ENCODE peak calls at places on chromosomes 16 and 17, in ten cellular contexts. One of them, this sample, is unnamed.

GRCh38 chr16:369275-369865 is 968 bp downstream of the MRPL28 start:
- DNase-seq in fibroblast of villous mesenchyme: no peak
- DNase-seq in amniotic stem cell: no peak
- DNase-seq in activated T-helper 1 cell treated with Interleukin-2 at 50 U/mL for 16 hours: no peak
- DNase-seq in left ventricle myocardium inferior: no peak
- DNase-seq in T-helper 1 cell: no peak
- DNase-seq in psoas muscle: no peak
- DNase-seq in stimulated activated CD8-positive, alpha-beta memory T cell treated with anti-CD3 and anti-CD28 coated beads, Interleukin-15, amount 100 ng/mL, for 24 hours: no peak
- DNase-seq in NCI-H526 treated with DMSO at 0.1 percent for 48 hours: no peak
- DNase-seq in glutamatergic neuron: no peak
- DNase-seq in this sample: no peak

GRCh38 chr17:81222906-81223757 is at the start of gene CEP131:
- DNase-seq in fibroblast of villous mesenchyme: peak
- DNase-seq in amniotic stem cell: peak
- DNase-seq in activated T-helper 1 cell treated with Interleukin-2 at 50 U/mL for 16 hours: peak
- DNase-seq in left ventricle myocardium inferior: peak
- DNase-seq in T-helper 1 cell: peak
- DNase-seq in psoas muscle: peak
- DNase-seq in stimulated activated CD8-positive, alpha-beta memory T cell treated with anti-CD3 and anti-CD28 coated beads, Interleukin-15, amount 100 ng/mL, for 24 hours: peak
- DNase-seq in NCI-H526 treated with DMSO at 0.1 percent for 48 hours: peak
- DNase-seq in glutamatergic neuron: peak
- DNase-seq in this sample: peak

GRCh38 chr17:35731239-35731931 is at the start of gene RASL10B:
- DNase-seq in fibroblast of villous mesenchyme: peak
- DNase-seq in amniotic stem cell: no peak
- DNase-seq in activated T-helper 1 cell treated with Interleukin-2 at 50 U/mL for 16 hours: peak
- DNase-seq in left ventricle myocardium inferior: peak
- DNase-seq in T-helper 1 cell: no peak
- DNase-seq in psoas muscle: peak
- DNase-seq in stimulated activated CD8-positive, alpha-beta memory T cell treated with anti-CD3 and anti-CD28 coated beads, Interleukin-15, amount 100 ng/mL, for 24 hours: no peak
- DNase-seq in NCI-H526 treated with DMSO at 0.1 percent for 48 hours: peak
- DNase-seq in glutamatergic neuron: peak
- DNase-seq in this sample: no peak

GRCh38 chr17:74042744-74043486 is 160.6 kb upstream of the RPL38 start:
- DNase-seq in fibroblast of villous mesenchyme: peak
- DNase-seq in amniotic stem cell: no peak
- DNase-seq in activated T-helper 1 cell treated with Interleukin-2 at 50 U/mL for 16 hours: no peak
- DNase-seq in left ventricle myocardium inferior: no peak
- DNase-seq in T-helper 1 cell: peak
- DNase-seq in psoas muscle: peak
- DNase-seq in stimulated activated CD8-positive, alpha-beta memory T cell treated with anti-CD3 and anti-CD28 coated beads, Interleukin-15, amount 100 ng/mL, for 24 hours: no peak
- DNase-seq in NCI-H526 treated with DMSO at 0.1 percent for 48 hours: no peak
- DNase-seq in glutamatergic neuron: no peak
- DNase-seq in this sample: no peak

GRCh38 chr17:57501016-57501415 is 244.1 kb downstream of the CCDC182 start:
- DNase-seq in fibroblast of villous mesenchyme: no peak
- DNase-seq in amniotic stem cell: no peak
- DNase-seq in activated T-helper 1 cell treated with Interleukin-2 at 50 U/mL for 16 hours: no peak
- DNase-seq in left ventricle myocardium inferior: no peak
- DNase-seq in T-helper 1 cell: no peak
- DNase-seq in psoas muscle: no peak
- DNase-seq in stimulated activated CD8-positive, alpha-beta memory T cell treated with anti-CD3 and anti-CD28 coated beads, Interleukin-15, amount 100 ng/mL, for 24 hours: no peak
- DNase-seq in NCI-H526 treated with DMSO at 0.1 percent for 48 hours: no peak
- DNase-seq in glutamatergic neuron: no peak
- DNase-seq in this sample: no peak

GRCh38 chr17:61117983-61118382 is 281.7 kb upstream of the TBX2 start:
- DNase-seq in fibroblast of villous mesenchyme: no peak
- DNase-seq in amniotic stem cell: no peak
- DNase-seq in activated T-helper 1 cell treated with Interleukin-2 at 50 U/mL for 16 hours: no peak
- DNase-seq in left ventricle myocardium inferior: no peak
- DNase-seq in T-helper 1 cell: no peak
- DNase-seq in psoas muscle: no peak
- DNase-seq in stimulated activated CD8-positive, alpha-beta memory T cell treated with anti-CD3 and anti-CD28 coated beads, Interleukin-15, amount 100 ng/mL, for 24 hours: no peak
- DNase-seq in NCI-H526 treated with DMSO at 0.1 percent for 48 hours: no peak
- DNase-seq in glutamatergic neuron: no peak
- DNase-seq in this sample: no peak

GRCh38 chr16:73560497-73560896 is 512.6 kb upstream of the ZFHX3 start:
- DNase-seq in fibroblast of villous mesenchyme: no peak
- DNase-seq in amniotic stem cell: no peak
- DNase-seq in activated T-helper 1 cell treated with Interleukin-2 at 50 U/mL for 16 hours: no peak
- DNase-seq in left ventricle myocardium inferior: no peak
- DNase-seq in T-helper 1 cell: no peak
- DNase-seq in psoas muscle: no peak
- DNase-seq in stimulated activated CD8-positive, alpha-beta memory T cell treated with anti-CD3 and anti-CD28 coated beads, Interleukin-15, amount 100 ng/mL, for 24 hours: no peak
- DNase-seq in NCI-H526 treated with DMSO at 0.1 percent for 48 hours: no peak
- DNase-seq in glutamatergic neuron: no peak
- DNase-seq in this sample: no peak

GRCh38 chr16:67163164-67163902 is 1.2 kb upstream of the HSF4 start:
- DNase-seq in fibroblast of villous mesenchyme: peak
- DNase-seq in amniotic stem cell: no peak
- DNase-seq in activated T-helper 1 cell treated with Interleukin-2 at 50 U/mL for 16 hours: peak
- DNase-seq in left ventricle myocardium inferior: peak
- DNase-seq in T-helper 1 cell: peak
- DNase-seq in psoas muscle: peak
- DNase-seq in stimulated activated CD8-positive, alpha-beta memory T cell treated with anti-CD3 and anti-CD28 coated beads, Interleukin-15, amount 100 ng/mL, for 24 hours: no peak
- DNase-seq in NCI-H526 treated with DMSO at 0.1 percent for 48 hours: peak
- DNase-seq in glutamatergic neuron: peak
- DNase-seq in this sample: no peak

GRCh38 chr16:24689128-24689527 is 40.3 kb upstream of the TNRC6A start:
- DNase-seq in fibroblast of villous mesenchyme: peak
- DNase-seq in amniotic stem cell: peak
- DNase-seq in activated T-helper 1 cell treated with Interleukin-2 at 50 U/mL for 16 hours: no peak
- DNase-seq in left ventricle myocardium inferior: no peak
- DNase-seq in T-helper 1 cell: no peak
- DNase-seq in psoas muscle: peak
- DNase-seq in stimulated activated CD8-positive, alpha-beta memory T cell treated with anti-CD3 and anti-CD28 coated beads, Interleukin-15, amount 100 ng/mL, for 24 hours: no peak
- DNase-seq in NCI-H526 treated with DMSO at 0.1 percent for 48 hours: peak
- DNase-seq in glutamatergic neuron: peak
- DNase-seq in this sample: peak

GRCh38 chr17:33335491-33336173 is 42.5 kb upstream of the ASIC2 start:
- DNase-seq in fibroblast of villous mesenchyme: no peak
- DNase-seq in amniotic stem cell: no peak
- DNase-seq in activated T-helper 1 cell treated with Interleukin-2 at 50 U/mL for 16 hours: no peak
- DNase-seq in left ventricle myocardium inferior: no peak
- DNase-seq in T-helper 1 cell: no peak
- DNase-seq in psoas muscle: no peak
- DNase-seq in stimulated activated CD8-positive, alpha-beta memory T cell treated with anti-CD3 and anti-CD28 coated beads, Interleukin-15, amount 100 ng/mL, for 24 hours: no peak
- DNase-seq in NCI-H526 treated with DMSO at 0.1 percent for 48 hours: no peak
- DNase-seq in glutamatergic neuron: peak
- DNase-seq in this sample: no peak

GRCh38 chr17:76702941-76703637 is 7.7 kb downstream of the MXRA7 start:
- DNase-seq in fibroblast of villous mesenchyme: no peak
- DNase-seq in amniotic stem cell: no peak
- DNase-seq in activated T-helper 1 cell treated with Interleukin-2 at 50 U/mL for 16 hours: no peak
- DNase-seq in left ventricle myocardium inferior: no peak
- DNase-seq in T-helper 1 cell: no peak
- DNase-seq in psoas muscle: no peak
- DNase-seq in stimulated activated CD8-positive, alpha-beta memory T cell treated with anti-CD3 and anti-CD28 coated beads, Interleukin-15, amount 100 ng/mL, for 24 hours: no peak
- DNase-seq in NCI-H526 treated with DMSO at 0.1 percent for 48 hours: no peak
- DNase-seq in glutamatergic neuron: no peak
- DNase-seq in this sample: no peak

GRCh38 chr17:70074991-70075390 is at the start of gene KCNJ16:
- DNase-seq in fibroblast of villous mesenchyme: no peak
- DNase-seq in amniotic stem cell: no peak
- DNase-seq in activated T-helper 1 cell treated with Interleukin-2 at 50 U/mL for 16 hours: no peak
- DNase-seq in left ventricle myocardium inferior: no peak
- DNase-seq in T-helper 1 cell: no peak
- DNase-seq in psoas muscle: no peak
- DNase-seq in stimulated activated CD8-positive, alpha-beta memory T cell treated with anti-CD3 and anti-CD28 coated beads, Interleukin-15, amount 100 ng/mL, for 24 hours: no peak
- DNase-seq in NCI-H526 treated with DMSO at 0.1 percent for 48 hours: no peak
- DNase-seq in glutamatergic neuron: no peak
- DNase-seq in this sample: no peak

GRCh38 chr17:50556803-50557202 is 3.7 kb upstream of the CACNA1G start:
- DNase-seq in fibroblast of villous mesenchyme: no peak
- DNase-seq in amniotic stem cell: no peak
- DNase-seq in activated T-helper 1 cell treated with Interleukin-2 at 50 U/mL for 16 hours: no peak
- DNase-seq in left ventricle myocardium inferior: peak
- DNase-seq in T-helper 1 cell: no peak
- DNase-seq in psoas muscle: no peak
- DNase-seq in stimulated activated CD8-positive, alpha-beta memory T cell treated with anti-CD3 and anti-CD28 coated beads, Interleukin-15, amount 100 ng/mL, for 24 hours: no peak
- DNase-seq in NCI-H526 treated with DMSO at 0.1 percent for 48 hours: no peak
- DNase-seq in glutamatergic neuron: no peak
- DNase-seq in this sample: peak

GRCh38 chr17:18038149-18038850 is 668 bp downstream of the ATPAF2 start:
- DNase-seq in fibroblast of villous mesenchyme: peak
- DNase-seq in amniotic stem cell: no peak
- DNase-seq in activated T-helper 1 cell treated with Interleukin-2 at 50 U/mL for 16 hours: no peak
- DNase-seq in left ventricle myocardium inferior: no peak
- DNase-seq in T-helper 1 cell: no peak
- DNase-seq in psoas muscle: no peak
- DNase-seq in stimulated activated CD8-positive, alpha-beta memory T cell treated with anti-CD3 and anti-CD28 coated beads, Interleukin-15, amount 100 ng/mL, for 24 hours: no peak
- DNase-seq in NCI-H526 treated with DMSO at 0.1 percent for 48 hours: no peak
- DNase-seq in glutamatergic neuron: no peak
- DNase-seq in this sample: no peak

GRCh38 chr17:38568274-38568673 is 37.5 kb downstream of the SRCIN1 start:
- DNase-seq in fibroblast of villous mesenchyme: no peak
- DNase-seq in amniotic stem cell: no peak
- DNase-seq in activated T-helper 1 cell treated with Interleukin-2 at 50 U/mL for 16 hours: no peak
- DNase-seq in left ventricle myocardium inferior: no peak
- DNase-seq in T-helper 1 cell: no peak
- DNase-seq in psoas muscle: no peak
- DNase-seq in stimulated activated CD8-positive, alpha-beta memory T cell treated with anti-CD3 and anti-CD28 coated beads, Interleukin-15, amount 100 ng/mL, for 24 hours: no peak
- DNase-seq in NCI-H526 treated with DMSO at 0.1 percent for 48 hours: no peak
- DNase-seq in glutamatergic neuron: no peak
- DNase-seq in this sample: no peak

GRCh38 chr17:22278302-22279275 is 586.3 kb downstream of the KCNJ18 start:
- DNase-seq in fibroblast of villous mesenchyme: no peak
- DNase-seq in amniotic stem cell: no peak
- DNase-seq in activated T-helper 1 cell treated with Interleukin-2 at 50 U/mL for 16 hours: no peak
- DNase-seq in left ventricle myocardium inferior: no peak
- DNase-seq in T-helper 1 cell: no peak
- DNase-seq in psoas muscle: no peak
- DNase-seq in stimulated activated CD8-positive, alpha-beta memory T cell treated with anti-CD3 and anti-CD28 coated beads, Interleukin-15, amount 100 ng/mL, for 24 hours: no peak
- DNase-seq in NCI-H526 treated with DMSO at 0.1 percent for 48 hours: no peak
- DNase-seq in glutamatergic neuron: no peak
- DNase-seq in this sample: no peak

GRCh38 chr17:48427598-48427997 is 2.4 kb downstream of the SKAP1 start:
- DNase-seq in fibroblast of villous mesenchyme: peak
- DNase-seq in amniotic stem cell: no peak
- DNase-seq in activated T-helper 1 cell treated with Interleukin-2 at 50 U/mL for 16 hours: peak
- DNase-seq in left ventricle myocardium inferior: no peak
- DNase-seq in T-helper 1 cell: peak
- DNase-seq in psoas muscle: no peak
- DNase-seq in stimulated activated CD8-positive, alpha-beta memory T cell treated with anti-CD3 and anti-CD28 coated beads, Interleukin-15, amount 100 ng/mL, for 24 hours: no peak
- DNase-seq in NCI-H526 treated with DMSO at 0.1 percent for 48 hours: no peak
- DNase-seq in glutamatergic neuron: no peak
- DNase-seq in this sample: no peak

GRCh38 chr16:80027007-80027965 is 426.7 kb upstream of the MAF start:
- DNase-seq in fibroblast of villous mesenchyme: peak
- DNase-seq in amniotic stem cell: peak
- DNase-seq in activated T-helper 1 cell treated with Interleukin-2 at 50 U/mL for 16 hours: peak
- DNase-seq in left ventricle myocardium inferior: peak
- DNase-seq in T-helper 1 cell: peak
- DNase-seq in psoas muscle: peak
- DNase-seq in stimulated activated CD8-positive, alpha-beta memory T cell treated with anti-CD3 and anti-CD28 coated beads, Interleukin-15, amount 100 ng/mL, for 24 hours: no peak
- DNase-seq in NCI-H526 treated with DMSO at 0.1 percent for 48 hours: no peak
- DNase-seq in glutamatergic neuron: peak
- DNase-seq in this sample: peak

GRCh38 chr17:34665803-34666763 is 86.7 kb downstream of the TMEM132E start:
- DNase-seq in fibroblast of villous mesenchyme: no peak
- DNase-seq in amniotic stem cell: no peak
- DNase-seq in activated T-helper 1 cell treated with Interleukin-2 at 50 U/mL for 16 hours: no peak
- DNase-seq in left ventricle myocardium inferior: no peak
- DNase-seq in T-helper 1 cell: no peak
- DNase-seq in psoas muscle: no peak
- DNase-seq in stimulated activated CD8-positive, alpha-beta memory T cell treated with anti-CD3 and anti-CD28 coated beads, Interleukin-15, amount 100 ng/mL, for 24 hours: no peak
- DNase-seq in NCI-H526 treated with DMSO at 0.1 percent for 48 hours: no peak
- DNase-seq in glutamatergic neuron: no peak
- DNase-seq in this sample: no peak

GRCh38 chr17:72539981-72540897 is 419.4 kb downstream of the SOX9 start:
- DNase-seq in fibroblast of villous mesenchyme: peak
- DNase-seq in amniotic stem cell: peak
- DNase-seq in activated T-helper 1 cell treated with Interleukin-2 at 50 U/mL for 16 hours: peak
- DNase-seq in left ventricle myocardium inferior: peak
- DNase-seq in T-helper 1 cell: peak
- DNase-seq in psoas muscle: peak
- DNase-seq in stimulated activated CD8-positive, alpha-beta memory T cell treated with anti-CD3 and anti-CD28 coated beads, Interleukin-15, amount 100 ng/mL, for 24 hours: peak
- DNase-seq in NCI-H526 treated with DMSO at 0.1 percent for 48 hours: peak
- DNase-seq in glutamatergic neuron: peak
- DNase-seq in this sample: peak

GRCh38 chr16:49649013-49649785 is 206.7 kb downstream of the ZNF423 start:
- DNase-seq in fibroblast of villous mesenchyme: no peak
- DNase-seq in amniotic stem cell: no peak
- DNase-seq in activated T-helper 1 cell treated with Interleukin-2 at 50 U/mL for 16 hours: no peak
- DNase-seq in left ventricle myocardium inferior: no peak
- DNase-seq in T-helper 1 cell: no peak
- DNase-seq in psoas muscle: no peak
- DNase-seq in stimulated activated CD8-positive, alpha-beta memory T cell treated with anti-CD3 and anti-CD28 coated beads, Interleukin-15, amount 100 ng/mL, for 24 hours: no peak
- DNase-seq in NCI-H526 treated with DMSO at 0.1 percent for 48 hours: no peak
- DNase-seq in glutamatergic neuron: no peak
- DNase-seq in this sample: no peak

GRCh38 chr16:47983999-47984580 is 171.7 kb downstream of the ABCC12 start:
- DNase-seq in fibroblast of villous mesenchyme: no peak
- DNase-seq in amniotic stem cell: no peak
- DNase-seq in activated T-helper 1 cell treated with Interleukin-2 at 50 U/mL for 16 hours: no peak
- DNase-seq in left ventricle myocardium inferior: no peak
- DNase-seq in T-helper 1 cell: no peak
- DNase-seq in psoas muscle: no peak
- DNase-seq in stimulated activated CD8-positive, alpha-beta memory T cell treated with anti-CD3 and anti-CD28 coated beads, Interleukin-15, amount 100 ng/mL, for 24 hours: no peak
- DNase-seq in NCI-H526 treated with DMSO at 0.1 percent for 48 hours: no peak
- DNase-seq in glutamatergic neuron: no peak
- DNase-seq in this sample: no peak

GRCh38 chr16:46787909-46788308 is 39.8 kb upstream of the MYLK3 start:
- DNase-seq in fibroblast of villous mesenchyme: no peak
- DNase-seq in amniotic stem cell: no peak
- DNase-seq in activated T-helper 1 cell treated with Interleukin-2 at 50 U/mL for 16 hours: no peak
- DNase-seq in left ventricle myocardium inferior: no peak
- DNase-seq in T-helper 1 cell: no peak
- DNase-seq in psoas muscle: no peak
- DNase-seq in stimulated activated CD8-positive, alpha-beta memory T cell treated with anti-CD3 and anti-CD28 coated beads, Interleukin-15, amount 100 ng/mL, for 24 hours: no peak
- DNase-seq in NCI-H526 treated with DMSO at 0.1 percent for 48 hours: no peak
- DNase-seq in glutamatergic neuron: no peak
- DNase-seq in this sample: no peak

GRCh38 chr17:2025220-2025621 is at the start of gene RTN4RL1:
- DNase-seq in fibroblast of villous mesenchyme: peak
- DNase-seq in amniotic stem cell: no peak
- DNase-seq in activated T-helper 1 cell treated with Interleukin-2 at 50 U/mL for 16 hours: peak
- DNase-seq in left ventricle myocardium inferior: peak
- DNase-seq in T-helper 1 cell: peak
- DNase-seq in psoas muscle: peak
- DNase-seq in stimulated activated CD8-positive, alpha-beta memory T cell treated with anti-CD3 and anti-CD28 coated beads, Interleukin-15, amount 100 ng/mL, for 24 hours: no peak
- DNase-seq in NCI-H526 treated with DMSO at 0.1 percent for 48 hours: peak
- DNase-seq in glutamatergic neuron: peak
- DNase-seq in this sample: peak

GRCh38 chr17:50026901-50027638 is 28.8 kb upstream of the ITGA3 start:
- DNase-seq in fibroblast of villous mesenchyme: peak
- DNase-seq in amniotic stem cell: peak
- DNase-seq in activated T-helper 1 cell treated with Interleukin-2 at 50 U/mL for 16 hours: peak
- DNase-seq in left ventricle myocardium inferior: peak
- DNase-seq in T-helper 1 cell: peak
- DNase-seq in psoas muscle: peak
- DNase-seq in stimulated activated CD8-positive, alpha-beta memory T cell treated with anti-CD3 and anti-CD28 coated beads, Interleukin-15, amount 100 ng/mL, for 24 hours: peak
- DNase-seq in NCI-H526 treated with DMSO at 0.1 percent for 48 hours: peak
- DNase-seq in glutamatergic neuron: peak
- DNase-seq in this sample: peak

GRCh38 chr17:4161179-4161559 is 18.2 kb downstream of the CYB5D2 start:
- DNase-seq in fibroblast of villous mesenchyme: peak
- DNase-seq in amniotic stem cell: peak
- DNase-seq in activated T-helper 1 cell treated with Interleukin-2 at 50 U/mL for 16 hours: no peak
- DNase-seq in left ventricle myocardium inferior: no peak
- DNase-seq in T-helper 1 cell: no peak
- DNase-seq in psoas muscle: peak
- DNase-seq in stimulated activated CD8-positive, alpha-beta memory T cell treated with anti-CD3 and anti-CD28 coated beads, Interleukin-15, amount 100 ng/mL, for 24 hours: no peak
- DNase-seq in NCI-H526 treated with DMSO at 0.1 percent for 48 hours: no peak
- DNase-seq in glutamatergic neuron: no peak
- DNase-seq in this sample: no peak

GRCh38 chr16:78844682-78845081 is 745.2 kb downstream of the WWOX start:
- DNase-seq in fibroblast of villous mesenchyme: no peak
- DNase-seq in amniotic stem cell: no peak
- DNase-seq in activated T-helper 1 cell treated with Interleukin-2 at 50 U/mL for 16 hours: no peak
- DNase-seq in left ventricle myocardium inferior: no peak
- DNase-seq in T-helper 1 cell: no peak
- DNase-seq in psoas muscle: no peak
- DNase-seq in stimulated activated CD8-positive, alpha-beta memory T cell treated with anti-CD3 and anti-CD28 coated beads, Interleukin-15, amount 100 ng/mL, for 24 hours: no peak
- DNase-seq in NCI-H526 treated with DMSO at 0.1 percent for 48 hours: no peak
- DNase-seq in glutamatergic neuron: no peak
- DNase-seq in this sample: peak

GRCh38 chr16:11341371-11341770 is 3.9 kb upstream of the RMI2 start:
- DNase-seq in fibroblast of villous mesenchyme: no peak
- DNase-seq in amniotic stem cell: no peak
- DNase-seq in activated T-helper 1 cell treated with Interleukin-2 at 50 U/mL for 16 hours: no peak
- DNase-seq in left ventricle myocardium inferior: no peak
- DNase-seq in T-helper 1 cell: no peak
- DNase-seq in psoas muscle: no peak
- DNase-seq in stimulated activated CD8-positive, alpha-beta memory T cell treated with anti-CD3 and anti-CD28 coated beads, Interleukin-15, amount 100 ng/mL, for 24 hours: no peak
- DNase-seq in NCI-H526 treated with DMSO at 0.1 percent for 48 hours: no peak
- DNase-seq in glutamatergic neuron: no peak
- DNase-seq in this sample: no peak

This sample was measured in right lobe of liver.